ENCODE peak calls at places on chromosome 22, in five cellular contexts. B is GM12865, E is Panc1, I is H1, A is neural crest cell. X is an unnamed sample.

GRCh38 chr22:18034076-18034475 is 9.7 kb upstream of the MICAL3 start:
- DNase-seq in B (no peak), E (no peak), I (no peak), A (no peak), X (no peak)

GRCh38 chr22:46829140-46829891 is 66.9 kb downstream of the TBC1D22A start:
- DNase-seq in B (no peak), E (no peak), I (no peak), A (no peak), X (no peak)

GRCh38 chr22:47125603-47126002 is 363.2 kb downstream of the TBC1D22A start:
- DNase-seq in B (peak), E (no peak), I (no peak), A (no peak), X (no peak)

GRCh38 chr22:48943567-48944432 is 883.9 kb downstream of the BRD1 start:
- DNase-seq in B (no peak), E (no peak), I (peak), A (peak), X (no peak)

GRCh38 chr22:37362618-37363017 is 64.7 kb downstream of the ELFN2 start:
- DNase-seq in B (no peak), E (no peak), I (no peak), A (no peak), X (no peak)

GRCh38 chr22:35505394-35506258 is 35.0 kb upstream of the RASD2 start:
- DNase-seq in B (peak), E (no peak), I (no peak), A (no peak), X (no peak)

GRCh38 chr22:43423046-43423445 is 11.2 kb downstream of the MPPED1 start:
- DNase-seq in B (no peak), E (no peak), I (no peak), A (no peak), X (no peak)

GRCh38 chr22:18056802-18057474 is 20.9 kb upstream of the PEX26 start:
- DNase-seq in B (peak), E (no peak), I (no peak), A (no peak), X (peak)

GRCh38 chr22:46734830-46735453 is 3.1 kb downstream of the CERK start:
- DNase-seq in B (peak), E (no peak), I (no peak), A (no peak), X (peak)

GRCh38 chr22:37173709-37174108 is 14.3 kb downstream of the C1QTNF6 start:
- DNase-seq in B (no peak), E (no peak), I (no peak), A (no peak), X (no peak)

GRCh38 chr22:46085831-46086576 is 64.3 kb upstream of the PPARA start:
- DNase-seq in B (no peak), E (no peak), I (no peak), A (no peak), X (no peak)

GRCh38 chr22:45945621-45946020 is 31.3 kb downstream of the WNT7B start:
- DNase-seq in B (no peak), E (no peak), I (no peak), A (no peak), X (no peak)

GRCh38 chr22:36211237-36211881 is 9.8 kb upstream of the APOL4 start:
- DNase-seq in B (peak), E (no peak), I (no peak), A (no peak), X (no peak)

GRCh38 chr22:17230239-17230638 is 11.0 kb upstream of the ADA2 start:
- DNase-seq in B (no peak), E (no peak), I (no peak), A (no peak), X (no peak)

GRCh38 chr22:30000566-30000965 is 79.7 kb upstream of the HORMAD2 start:
- DNase-seq in B (no peak), E (no peak), I (no peak), A (no peak), X (no peak)

GRCh38 chr22:48925450-48925849 is 902.2 kb downstream of the BRD1 start:
- DNase-seq in B (no peak), E (no peak), I (no peak), A (no peak), X (no peak)

GRCh38 chr22:38802671-38803121 is 8.8 kb upstream of the DNAL4 start:
- DNase-seq in B (no peak), E (peak), I (no peak), A (no peak), X (no peak)

GRCh38 chr22:50734986-50735738 is 2.8 kb upstream of the ACR start:
- DNase-seq in B (no peak), E (no peak), I (no peak), A (no peak), X (no peak)

GRCh38 chr22:17957683-17958082 is 66.7 kb downstream of the MICAL3 start:
- DNase-seq in B (no peak), E (no peak), I (no peak), A (no peak), X (no peak)

GRCh38 chr22:37256075-37256726 is 12.1 kb upstream of the RAC2 start:
- DNase-seq in B (peak), E (no peak), I (no peak), A (no peak), X (no peak)

GRCh38 chr22:50576070-50576469 is 2.2 kb downstream of the CPT1B start:
- DNase-seq in B (no peak), E (no peak), I (no peak), A (peak), X (no peak)

GRCh38 chr22:37021710-37022482 is 2.4 kb downstream of the MPST start:
- DNase-seq in B (peak), E (peak), I (no peak), A (peak), X (peak)

GRCh38 chr22:48091060-48091650 is 1328.7 kb downstream of the TBC1D22A start:
- DNase-seq in B (no peak), E (no peak), I (no peak), A (no peak), X (no peak)

GRCh38 chr22:36323855-36324331 is 63.9 kb downstream of the MYH9 start:
- DNase-seq in B (no peak), E (no peak), I (no peak), A (no peak), X (no peak)

GRCh38 chr22:23294221-23294620 is 113.9 kb downstream of the BCR start:
- DNase-seq in B (no peak), E (no peak), I (no peak), A (no peak), X (no peak)
- TF ChIP-seq CTCF in B (no peak), E (no peak), I (no peak), A (no peak), X (no peak)

DNA sequence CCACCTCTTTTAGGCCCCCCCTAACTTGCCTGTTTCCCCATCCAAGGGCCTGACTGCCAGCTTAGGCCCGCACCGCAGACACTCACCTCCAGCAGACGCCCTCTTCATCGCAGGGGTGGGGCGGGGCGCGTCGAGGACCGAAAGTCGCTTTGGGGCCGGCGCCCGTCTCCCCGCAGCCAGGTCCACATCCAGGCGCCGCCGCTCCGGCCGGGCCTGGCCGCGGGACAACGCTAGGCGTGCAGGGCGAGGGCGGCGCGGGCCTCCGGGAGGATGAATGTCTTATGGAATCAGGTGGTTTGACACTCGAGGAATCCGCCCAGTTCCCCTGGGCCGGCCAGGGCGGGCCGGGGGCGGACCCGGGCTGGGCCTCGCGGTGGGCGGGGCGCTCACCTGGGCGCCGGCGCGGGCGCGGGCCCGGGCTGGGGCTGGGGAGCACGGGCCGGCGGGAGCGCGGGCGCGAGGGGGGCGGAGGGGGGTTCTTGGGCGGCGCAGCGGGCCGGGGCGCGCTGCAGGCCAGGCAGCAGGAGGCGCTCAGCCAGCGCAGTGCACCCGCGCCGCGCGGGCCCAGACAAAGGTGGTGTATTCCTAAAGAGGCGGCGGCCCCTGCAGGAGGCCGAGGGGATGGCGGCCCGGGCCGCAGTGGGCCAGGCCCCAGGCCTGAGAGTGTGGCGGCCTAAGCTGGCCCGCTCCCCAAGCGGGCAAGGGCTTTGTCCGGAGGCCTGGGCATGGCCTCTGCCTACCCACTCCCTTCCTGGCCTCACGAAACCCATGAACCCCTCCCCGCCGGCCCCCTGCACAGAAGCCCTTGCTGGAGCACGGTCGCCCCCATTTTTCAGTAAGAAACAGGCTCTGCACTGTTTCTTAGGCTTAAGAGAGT is 177.6 kb downstream of the IGLL1 start:
- DNase-seq in B (peak), E (no peak), I (peak), A (peak), X (peak)
- TF ChIP-seq CTCF in B (peak), E (peak), I (peak), A (peak), X (peak)

GRCh38 chr22:31451709-31452571 is 37.7 kb downstream of the EIF4ENIF1 start:
- DNase-seq in B (peak), E (peak), I (no peak), A (no peak), X (peak)
- TF ChIP-seq CTCF in B (peak), E (peak), I (no peak), A (peak), X (peak)

GRCh38 chr22:31104869-31105268 is 2.5 kb downstream of the SELENOM start:
- DNase-seq in B (peak), E (no peak), I (peak), A (peak), X (peak)
- TF ChIP-seq CTCF in B (peak), E (no peak), I (peak), A (peak), X (no peak)

GRCh38 chr22:41537203-41537602 is 7.1 kb downstream of the POLR3H start:
- DNase-seq in B (no peak), E (no peak), I (no peak), A (no peak), X (no peak)

GRCh38 chr22:41532908-41533825 is 11.1 kb downstream of the POLR3H start:
- DNase-seq in B (peak), E (no peak), I (no peak), A (peak), X (peak)

GRCh38 chr22:41534219-41534618 is 10.1 kb downstream of the POLR3H start:
- DNase-seq in B (no peak), E (no peak), I (no peak), A (no peak), X (no peak)

GRCh38 chr22:41531736-41532477 is 12.4 kb downstream of the POLR3H start:
- DNase-seq in B (no peak), E (no peak), I (no peak), A (no peak), X (no peak)

DNA sequence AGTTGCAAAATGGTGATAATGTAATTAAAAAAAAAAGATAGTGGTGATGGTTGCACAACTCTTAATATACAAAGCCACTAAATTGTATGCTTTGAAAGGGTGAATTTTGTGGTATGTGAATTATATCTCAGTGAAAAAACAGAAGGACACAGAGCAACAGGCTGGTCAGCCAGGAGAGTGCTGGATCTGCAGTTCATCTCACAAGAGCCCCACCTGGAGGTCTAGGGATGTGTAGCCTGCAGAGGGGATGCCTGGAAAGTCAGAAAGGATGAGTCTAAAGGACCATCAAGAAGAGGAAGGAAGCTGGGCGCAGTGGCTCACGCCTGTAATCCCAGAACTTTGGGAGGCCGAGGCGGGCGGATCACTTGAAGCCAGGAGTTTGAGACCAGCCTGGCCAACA is 9.0 kb downstream of the POLR3H start:
- DNase-seq in B (no peak), E (no peak), I (no peak), A (no peak), X (no peak)
- TF ChIP-seq CTCF in B (no peak), E (peak), I (peak), A (peak), X (no peak)

GRCh38 chr22:20176421-20177060 is 25.7 kb upstream of the CCDC188 start:
- DNase-seq in B (no peak), E (no peak), I (no peak), A (no peak), X (no peak)

GRCh38 chr22:20173720-20174119 is 22.9 kb upstream of the CCDC188 start:
- DNase-seq in B (no peak), E (no peak), I (no peak), A (no peak), X (no peak)

GRCh38 chr22:20173246-20173645 is 22.4 kb upstream of the CCDC188 start:
- DNase-seq in B (no peak), E (no peak), I (no peak), A (no peak), X (no peak)

GRCh38 chr22:20175597-20175900 is 24.7 kb upstream of the CCDC188 start:
- DNase-seq in B (no peak), E (no peak), I (no peak), A (no peak), X (no peak)

GRCh38 chr22:20174785-20175596 is 24.1 kb upstream of the CCDC188 start:
- DNase-seq in B (peak), E (no peak), I (no peak), A (no peak), X (no peak)
- TF ChIP-seq CTCF in B (no peak), E (peak), I (peak), A (peak), X (no peak)

DNA sequence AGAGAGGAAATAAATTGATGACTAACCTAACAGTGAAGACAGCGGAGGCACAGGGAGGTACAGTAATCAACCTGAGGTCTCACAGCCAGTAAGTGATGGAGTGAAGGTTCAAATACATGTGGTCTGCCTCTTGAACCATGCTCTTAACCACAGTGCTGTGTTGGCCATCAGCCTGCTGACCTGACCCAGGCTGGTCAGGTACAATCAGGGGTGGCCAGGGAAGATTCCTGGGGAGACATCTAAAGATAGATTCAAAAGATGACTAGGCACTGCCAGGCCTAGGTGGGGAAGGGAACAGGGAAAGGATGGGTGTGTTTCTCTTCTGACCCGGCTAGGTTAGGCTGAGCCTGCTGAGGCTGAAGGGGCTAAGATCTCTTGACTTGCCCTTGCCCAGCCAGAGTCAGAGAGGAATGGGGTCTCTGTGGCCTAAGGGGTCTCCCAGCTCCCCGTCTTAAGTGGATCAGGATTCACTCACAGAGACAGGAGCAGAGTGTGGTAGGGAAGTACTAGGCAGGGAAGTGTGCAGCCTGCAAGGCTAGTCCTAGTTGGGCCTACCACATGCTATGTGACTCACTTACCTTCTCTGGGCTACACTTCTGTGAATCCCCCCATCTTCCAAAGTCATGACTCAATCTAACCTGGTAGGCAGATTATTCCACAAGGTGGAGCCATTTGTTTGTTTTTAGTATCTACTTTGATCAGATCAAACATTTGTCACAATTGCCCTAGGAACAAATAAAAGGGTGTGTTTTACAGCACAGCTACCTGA is 10.4 kb upstream of the SREBF2 start:
- DNase-seq in B (peak), E (peak), I (no peak), A (no peak), X (peak)
- TF ChIP-seq CTCF in B (peak), E (no peak), I (no peak), A (peak), X (peak)

GRCh38 chr22:25113316-25113721 is 86.3 kb upstream of the CRYBB3 start:
- DNase-seq in B (no peak), E (no peak), I (no peak), A (no peak), X (no peak)

GRCh38 chr22:25112538-25113253 is 87.0 kb upstream of the CRYBB3 start:
- DNase-seq in B (no peak), E (no peak), I (no peak), A (no peak), X (no peak)

GRCh38 chr22:25110596-25110845 is 89.1 kb upstream of the CRYBB3 start:
- DNase-seq in B (no peak), E (peak), I (no peak), A (no peak), X (no peak)

GRCh38 chr22:25110846-25111578 is 88.6 kb upstream of the CRYBB3 start:
- DNase-seq in B (peak), E (peak), I (peak), A (peak), X (peak)

GRCh38 chr22:25111579-25112517 is 87.8 kb upstream of the CRYBB3 start:
- DNase-seq in B (no peak), E (no peak), I (no peak), A (no peak), X (peak)
- TF ChIP-seq CTCF in B (no peak), E (no peak), I (no peak), A (no peak), X (no peak)

DNA sequence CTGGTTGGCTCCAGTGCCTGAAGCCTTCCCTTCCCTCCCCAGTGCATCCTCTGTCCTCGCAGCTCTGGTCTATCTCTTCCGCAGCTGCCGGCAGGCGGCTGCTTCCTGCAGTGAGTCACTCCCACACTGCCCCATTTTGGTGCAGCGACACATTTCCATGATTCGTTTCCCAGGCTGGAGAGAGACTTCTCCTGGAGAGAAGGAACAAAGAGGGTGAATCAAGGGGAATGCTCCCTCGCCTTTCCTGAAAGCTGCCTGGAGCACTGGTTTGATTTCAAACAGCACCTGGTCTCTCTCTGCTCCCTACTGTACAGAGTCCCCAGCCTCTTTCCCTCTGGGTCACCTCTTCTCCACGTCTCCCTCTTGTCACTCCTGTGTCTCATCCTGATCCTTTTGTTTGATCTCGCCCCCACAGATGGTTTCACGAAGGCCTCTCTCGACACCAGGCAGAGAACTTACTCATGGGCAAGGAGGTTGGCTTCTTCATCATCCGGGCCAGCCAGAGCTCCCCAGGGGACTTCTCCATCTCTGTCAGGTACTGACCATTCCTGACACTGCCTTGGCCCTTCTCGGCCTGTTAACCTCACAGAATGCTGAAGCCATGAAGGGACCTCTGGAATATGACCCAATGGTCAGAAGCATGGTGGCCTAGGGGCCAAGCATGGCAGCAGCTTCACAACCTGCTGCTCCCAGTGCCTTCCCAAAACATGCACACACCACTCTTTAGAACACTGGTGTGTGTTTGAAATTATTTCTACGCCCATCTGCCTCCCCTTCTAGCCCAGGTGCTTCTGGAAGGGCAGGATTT is at the start of gene TMA7B:
- DNase-seq in B (no peak), E (no peak), I (no peak), A (no peak), X (no peak)
- TF ChIP-seq CTCF in B (no peak), E (no peak), I (no peak), A (peak), X (no peak)